ENCODE peak calls at places on chromosome 3, in four cellular contexts. J is AG04450, D is SK-N-SH, B is PC-9. R is an unnamed sample. For H3K27me3, the result is how much of the 10 kb centered on the place peaks cover.

GRCh38 chr3:175091426-175092114 is 232.4 kb downstream of the NAALADL2 start:
- DNase-seq in J (no peak), D (no peak), B (no peak), R (no peak)

GRCh38 chr3:52479876-52480575 is 15.1 kb upstream of the STAB1 start:
- DNase-seq in J (no peak), D (no peak), B (no peak), R (no peak)

GRCh38 chr3:13424111-13424844 is 4.2 kb upstream of the NUP210 start:
- DNase-seq in J (no peak), D (no peak), B (no peak), R (no peak)

GRCh38 chr3:141707741-141708203 is 30.3 kb upstream of the RNF7 start:
- DNase-seq in J (no peak), D (no peak), B (no peak), R (no peak)

GRCh38 chr3:194255252-194256039 is 95.7 kb downstream of the CPN2 start:
- DNase-seq in J (no peak), D (peak), B (no peak), R (peak)

GRCh38 chr3:64157150-64158035 is 67.9 kb downstream of the PRICKLE2 start:
- DNase-seq in J (no peak), D (peak), B (peak), R (peak)

GRCh38 chr3:114214542-114215341 is 22.6 kb downstream of the ZNF80 start:
- DNase-seq in J (no peak), D (no peak), B (no peak), R (no peak)

GRCh38 chr3:18558526-18558925 is 133.4 kb upstream of the SATB1 start:
- DNase-seq in J (no peak), D (no peak), B (no peak), R (no peak)

GRCh38 chr3:52237659-52238172 is 1.2 kb downstream of the TWF2 start:
- DNase-seq in J (peak), D (peak), B (peak), R (peak)

GRCh38 chr3:45123030-45123429 is 23.1 kb downstream of the CDCP1 start:
- DNase-seq in J (peak), D (no peak), B (peak), R (no peak)

GRCh38 chr3:189630667-189631372 is 369 bp upstream of the TP63 start:
- DNase-seq in J (no peak), D (no peak), B (no peak), R (no peak)

GRCh38 chr3:126245811-126246727 is 65.7 kb upstream of the ALDH1L1 start:
- DNase-seq in J (peak), D (peak), B (peak), R (peak)

GRCh38 chr3:145780301-145780700 is 380.7 kb downstream of the PLOD2 start:
- DNase-seq in J (no peak), D (no peak), B (no peak), R (no peak)

GRCh38 chr3:114454592-114455251 is 160.9 kb downstream of the TIGIT start:
- DNase-seq in J (no peak), D (peak), B (no peak), R (no peak)

GRCh38 chr3:112604536-112604935 is 36.4 kb downstream of the CCDC80 start:
- DNase-seq in J (peak), D (peak), B (peak), R (no peak)

GRCh38 chr3:175869398-175869797 is 1010.3 kb downstream of the NAALADL2 start:
- DNase-seq in J (no peak), D (no peak), B (no peak), R (no peak)

GRCh38 chr3:149954812-149955211 is 15.9 kb downstream of the PFN2 start:
- DNase-seq in J (no peak), D (peak), B (no peak), R (no peak)

GRCh38 chr3:13890377-13891016 is 10.6 kb upstream of the WNT7A start:
- DNase-seq in J (no peak), D (no peak), B (peak), R (peak)

GRCh38 chr3:41997702-41998551 is 36.0 kb upstream of the ULK4 start:
- DNase-seq in J (no peak), D (no peak), B (no peak), R (peak)

GRCh38 chr3:178392553-178392952 is 143.7 kb upstream of the KCNMB2 start:
- DNase-seq in J (no peak), D (no peak), B (no peak), R (no peak)

GRCh38 chr3:187227658-187228258 is 30.5 kb downstream of the RTP1 start:
- DNase-seq in J (peak), D (no peak), B (peak), R (no peak)

GRCh38 chr3:53255360-53255774 is 455 bp downstream of the TKT start:
- DNase-seq in J (no peak), D (no peak), B (no peak), R (no peak)

GRCh38 chr3:156304406-156304805 is 184.0 kb downstream of the KCNAB1 start:
- DNase-seq in J (no peak), D (no peak), B (no peak), R (no peak)

GRCh38 chr3:174408310-174408709 is 450.8 kb upstream of the NAALADL2 start:
- DNase-seq in J (peak), D (no peak), B (no peak), R (no peak)

GRCh38 chr3:177050466-177051237 is 146.6 kb downstream of the TBL1XR1 start:
- DNase-seq in J (peak), D (peak), B (no peak), R (no peak)

GRCh38 chr3:126450744-126451143 is 24.9 kb downstream of the ZXDC start:
- DNase-seq in J (no peak), D (no peak), B (no peak), R (no peak)

GRCh38 chr3:110526732-110527727 is 544.6 kb upstream of the NECTIN3 start:
- DNase-seq in J (peak), D (no peak), B (peak), R (no peak)

GRCh38 chr3:133573054-133573628 is 345 bp upstream of the CDV3 start:
- DNase-seq in J (peak), D (peak), B (peak), R (peak)

DNA sequence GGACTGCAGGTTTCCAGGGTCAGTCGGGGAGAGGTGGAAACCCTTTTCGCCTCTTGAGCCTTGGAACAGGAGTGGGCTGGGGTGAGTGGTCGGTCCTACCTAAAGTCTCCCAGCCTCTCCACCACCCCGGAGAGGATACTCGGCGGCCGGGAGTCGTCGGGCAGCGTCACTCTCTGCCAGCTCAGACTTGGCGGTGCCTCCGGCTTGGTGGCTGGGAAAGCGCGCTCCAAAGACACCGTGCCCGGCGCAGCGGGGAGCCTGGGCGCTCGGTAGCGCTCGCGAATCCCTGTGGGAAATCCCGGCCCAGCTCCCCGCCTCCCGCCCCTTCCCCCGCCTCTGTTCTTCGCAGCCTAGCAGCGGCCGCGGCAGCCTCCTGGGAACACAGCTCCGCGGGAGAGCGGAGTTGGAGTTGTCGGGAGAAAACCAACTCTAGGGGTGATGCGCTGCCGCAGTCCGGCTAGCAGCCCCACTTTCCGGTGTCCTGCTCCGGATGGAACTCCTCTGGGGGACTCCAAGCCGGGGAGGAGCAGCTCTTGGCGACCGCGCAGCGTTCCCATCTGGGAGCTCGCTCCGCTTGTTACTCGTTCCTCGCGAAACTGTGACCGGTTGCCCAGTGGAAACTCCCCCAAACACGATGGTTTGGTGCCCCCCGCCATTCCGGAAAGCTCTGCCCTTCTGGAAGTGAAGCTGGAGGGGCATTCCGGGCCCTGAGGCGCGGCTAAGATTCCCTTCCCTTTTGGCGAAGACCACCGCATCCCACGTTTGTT is 1.4 kb downstream of the EPHB1 start:
- DNase-seq in J (no peak), D (peak), B (no peak), R (peak)
- H3K27me3 ChIP-seq in J (half or more), D (under half), B (under half), R (under half)

DNA sequence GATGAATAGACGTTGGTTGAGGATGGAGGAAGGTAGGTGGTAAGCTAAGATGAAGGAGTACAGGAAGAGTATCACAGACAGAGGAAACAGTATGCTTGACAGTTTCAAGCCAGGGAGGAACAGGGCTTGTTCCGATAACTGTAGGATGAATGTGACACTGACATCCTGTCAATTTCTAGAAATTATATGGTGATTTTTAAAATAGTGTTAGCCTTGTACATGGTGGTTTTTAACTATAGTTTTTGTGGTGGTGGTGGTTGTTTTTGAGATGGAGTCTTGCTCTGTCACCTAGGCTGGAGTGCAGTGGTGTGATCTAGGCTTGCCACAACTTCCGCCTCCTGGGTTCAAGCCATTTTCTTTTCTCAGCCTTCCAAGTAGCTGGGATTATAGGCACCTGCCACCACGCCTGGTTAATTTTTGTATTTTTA is 92.8 kb downstream of the FNDC3B start:
- DNase-seq in J (no peak), D (no peak), B (no peak), R (no peak)
- H3K4me3 ChIP-seq in J (no peak), D (no peak), B (no peak), R (no peak)

GRCh38 chr3:10761583-10761982 is 54.4 kb upstream of the SLC6A11 start:
- DNase-seq in J (no peak), D (no peak), B (no peak), R (no peak)
- H3K27me3 ChIP-seq in J (under half), D (under half), B (half or more), R (under half)

GRCh38 chr3:70227437-70227836 is 85.0 kb downstream of the MDFIC2 start:
- DNase-seq in J (no peak), D (no peak), B (no peak), R (no peak)

GRCh38 chr3:70233112-70233511 is 79.3 kb downstream of the MDFIC2 start:
- DNase-seq in J (no peak), D (peak), B (no peak), R (no peak)

GRCh38 chr3:70233812-70234211 is 78.6 kb downstream of the MDFIC2 start:
- DNase-seq in J (no peak), D (no peak), B (no peak), R (no peak)

GRCh38 chr3:70231224-70231623 is 81.2 kb downstream of the MDFIC2 start:
- DNase-seq in J (no peak), D (no peak), B (no peak), R (no peak)
- H3K4me3 ChIP-seq in J (no peak), D (no peak), B (no peak), R (no peak)

DNA sequence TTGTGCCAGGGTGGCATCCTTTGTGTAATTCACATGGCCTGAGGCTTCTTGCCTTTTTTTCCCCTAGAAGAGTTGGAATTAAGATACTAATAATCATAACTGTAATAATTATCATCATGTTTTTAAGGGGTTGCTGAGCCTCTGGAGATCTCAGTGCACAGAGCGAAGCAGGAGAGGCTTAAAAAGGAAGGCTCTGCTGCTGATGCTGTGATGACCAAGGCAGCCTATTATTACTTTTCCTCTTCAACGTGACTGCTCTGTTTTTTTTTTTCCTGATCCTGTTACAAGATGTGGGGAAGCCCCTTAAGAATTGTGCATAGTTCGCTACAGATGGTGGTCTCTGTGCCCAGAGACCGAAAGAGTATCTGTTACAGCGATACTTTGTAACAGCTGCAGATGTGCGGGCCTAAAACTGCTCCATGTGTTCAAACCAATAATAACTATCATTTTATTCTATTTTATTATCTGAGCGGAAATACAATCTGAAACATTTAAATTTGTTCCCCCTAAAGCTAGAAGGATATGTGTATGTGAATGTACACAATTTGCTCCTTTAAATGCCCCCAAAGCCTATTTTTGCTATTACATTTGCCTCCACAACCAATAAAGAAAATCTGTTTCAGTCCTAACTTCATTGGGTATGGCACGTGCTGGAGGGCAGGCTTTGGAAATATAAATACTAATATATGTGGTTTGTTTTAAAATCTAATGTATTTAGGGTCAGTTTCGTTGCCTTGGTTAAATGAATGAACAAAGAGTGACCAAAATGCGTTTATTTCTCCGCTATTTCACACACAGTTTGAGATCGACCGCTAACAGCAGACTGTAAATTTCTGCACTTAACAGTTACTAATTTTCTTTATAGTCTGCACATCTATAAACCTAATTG is 4.6 kb downstream of the SHOX2 start:
- DNase-seq in J (no peak), D (no peak), B (no peak), R (no peak)
- H3K27me3 ChIP-seq in J (half or more), D (under half), B (under half), R (half or more)

GRCh38 chr3:154888386-154888785 is 191.7 kb upstream of the MME start:
- DNase-seq in J (no peak), D (no peak), B (no peak), R (no peak)
- H3K4me3 ChIP-seq in J (no peak), D (no peak), B (no peak), R (no peak)

DNA sequence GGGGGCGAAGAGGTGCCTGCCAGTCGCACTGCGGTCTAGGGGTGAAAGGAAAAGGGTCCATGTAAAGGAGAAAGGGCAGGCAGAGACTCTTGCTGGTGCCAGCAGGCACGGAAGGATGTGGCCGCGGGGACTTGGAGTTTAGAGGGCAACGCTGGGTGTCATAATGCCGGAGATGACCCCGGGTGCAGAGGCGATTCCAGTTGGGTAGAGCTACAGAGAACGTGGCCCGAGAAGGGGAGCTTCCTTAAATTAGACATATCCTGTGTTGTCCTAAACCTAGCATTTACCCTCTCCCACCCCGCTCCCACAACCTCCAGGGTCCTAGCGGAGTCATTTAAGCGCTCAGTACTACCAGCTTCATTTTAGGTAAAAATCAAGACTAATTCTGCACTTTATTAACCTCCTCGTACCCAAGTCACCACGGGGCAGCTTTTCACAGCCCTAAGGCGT is 245.7 kb upstream of the TOPAZ1 start:
- DNase-seq in J (no peak), D (no peak), B (no peak), R (peak)
- H3K27me3 ChIP-seq in J (half or more), D (under half), B (under half), R (half or more)

GRCh38 chr3:69353088-69353478 is 32.8 kb downstream of the FRMD4B start:
- DNase-seq in J (no peak), D (no peak), B (no peak), R (no peak)
- H3K4me3 ChIP-seq in J (no peak), D (no peak), B (no peak), R (no peak)

DNA sequence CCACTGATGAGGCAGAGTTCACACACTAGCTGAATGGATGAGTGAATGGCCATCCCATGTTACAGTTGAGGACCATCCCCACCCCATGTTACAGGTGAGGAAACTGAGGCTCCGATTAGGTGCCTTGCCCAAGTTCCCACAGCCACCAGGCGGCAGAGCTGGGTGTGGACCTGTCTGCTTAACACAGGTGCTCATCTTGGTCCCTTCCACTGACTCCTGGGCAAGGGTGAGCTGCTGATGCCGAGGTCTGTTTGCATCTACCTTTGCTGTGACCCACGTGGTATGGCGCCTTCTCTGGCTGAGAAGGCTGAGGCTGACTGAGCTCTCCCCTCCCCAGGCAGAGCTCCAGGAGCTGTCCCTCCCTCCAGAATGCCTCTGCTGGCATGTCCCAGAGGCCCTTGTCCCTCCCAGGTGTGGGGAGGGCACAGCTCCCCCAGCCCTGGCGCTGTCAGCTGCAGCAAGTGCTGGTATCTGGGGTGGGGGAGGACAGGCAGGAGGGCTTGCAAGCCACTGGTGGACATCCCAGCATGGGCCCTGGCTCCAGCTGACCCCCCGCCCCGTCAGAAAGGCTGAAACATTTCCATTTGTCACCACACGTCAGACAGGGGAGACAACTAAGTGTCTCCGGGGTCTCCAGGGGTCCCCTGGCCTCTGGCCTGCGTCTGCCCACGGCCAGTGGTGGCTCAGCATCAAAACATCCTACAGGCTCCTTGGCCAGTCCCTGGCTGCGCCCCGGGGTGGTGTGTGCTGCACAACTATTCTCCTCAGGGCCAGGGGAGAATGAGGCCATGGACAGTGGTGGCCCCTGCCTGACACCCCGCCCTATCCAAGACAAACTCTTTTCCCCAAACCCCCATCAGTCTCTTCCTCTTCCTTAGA is 105.4 kb downstream of the ADCY5 start:
- DNase-seq in J (no peak), D (no peak), B (no peak), R (no peak)
- H3K27me3 ChIP-seq in J (half or more), D (half or more), B (under half), R (under half)

R was measured in H7.